ENCODE peak calls at places on chromosomes 3 and 15, in five cellular contexts. V is activated naive CD8-positive, alpha-beta T cell treated with anti-CD3 and anti-CD28 coated beads for 36 hours; O is amniotic epithelial cell; C is left ventricle myocardium inferior; T is BE2C. U is an unnamed sample.

GRCh38 chr3:50572158-50572557 is 2.8 kb downstream of the HEMK1 start:
- DNase-seq in V (peak; percentile 82), C (peak; percentile 79), T (peak; percentile 67), O (peak; percentile 47), U (peak; percentile 79)

GRCh38 chr3:134709563-134710312 is 58.9 kb upstream of the KY start:
- DNase-seq in V (no peak), T (no peak), O (peak; percentile 2), C (no peak), U (no peak)

GRCh38 chr3:193791041-193792032 is 198.3 kb downstream of the OPA1 start:
- DNase-seq in T (no peak), C (no peak), V (no peak), O (no peak), U (no peak)

GRCh38 chr15:71761649-71762048 is 48.7 kb upstream of the NR2E3 start:
- DNase-seq in O (peak; percentile 78), C (no peak), T (no peak), V (no peak), U (peak; percentile 62)

GRCh38 chr15:20645956-20646355 is 104.4 kb upstream of the GOLGA6L6 start:
- DNase-seq in V (peak; percentile 29), C (peak; percentile 25), O (no peak), T (no peak), U (peak; percentile 35)

GRCh38 chr15:44308415-44308814 is 19.9 kb downstream of the GOLM2 start:
- DNase-seq in O (no peak), C (no peak), V (peak; percentile 36), T (no peak), U (no peak)

GRCh38 chr3:157785071-157785826 is 282.0 kb upstream of the VEPH1 start:
- DNase-seq in O (peak; percentile 84), T (peak; percentile 37), V (no peak), C (no peak), U (no peak)

GRCh38 chr15:82663186-82663600 is 16.0 kb upstream of the CPEB1 start:
- DNase-seq in T (no peak), O (peak; percentile 46), V (peak; percentile 46), C (no peak), U (peak; percentile 57)

GRCh38 chr3:127546970-127547733 is 43.4 kb downstream of the TPRA1 start:
- DNase-seq in V (no peak), T (peak; percentile 40), O (no peak), C (peak; percentile 42), U (no peak)

GRCh38 chr3:130088061-130088460 is 6.4 kb downstream of the ALG1L2 start:
- DNase-seq in T (no peak), O (no peak), V (no peak), C (no peak), U (no peak)

GRCh38 chr15:39462691-39463090 is 118.2 kb upstream of the THBS1 start:
- DNase-seq in T (no peak), V (no peak), C (no peak), O (peak; percentile 27), U (no peak)

GRCh38 chr3:188788621-188789081 is 383.1 kb upstream of the TPRG1 start:
- DNase-seq in T (no peak), O (peak; percentile 99), C (no peak), V (peak; percentile 81), U (no peak)

GRCh38 chr3:53078656-53079055 is 32.8 kb upstream of the SFMBT1 start:
- DNase-seq in O (no peak), T (no peak), V (no peak), C (no peak), U (no peak)

GRCh38 chr3:171813278-171813896 is 3.1 kb upstream of the PLD1 start:
- DNase-seq in O (no peak), C (no peak), V (no peak), T (no peak), U (no peak)

GRCh38 chr3:15500107-15500724 is 21.3 kb downstream of the COLQ start:
- DNase-seq in C (no peak), V (peak; percentile 10), T (no peak), O (peak; percentile 30), U (no peak)

GRCh38 chr3:195169011-195169410 is 101.9 kb downstream of the XXYLT1 start:
- DNase-seq in C (no peak), V (no peak), T (no peak), O (no peak), U (no peak)

GRCh38 chr3:169948559-169949371 is 17.8 kb upstream of the SEC62 start:
- DNase-seq in O (no peak), V (no peak), C (no peak), T (no peak), U (no peak)

GRCh38 chr15:67101981-67102929 is 36.9 kb downstream of the SMAD3 start:
- DNase-seq in C (no peak), T (no peak), O (peak; percentile 93), V (peak; percentile 45), U (no peak)

GRCh38 chr3:152540120-152540519 is 271.4 kb downstream of the MBNL1 start:
- DNase-seq in C (no peak), V (no peak), O (no peak), T (no peak), U (no peak)

GRCh38 chr3:58158427-58159153 is 52.2 kb downstream of the DNASE1L3 start:
- DNase-seq in T (no peak), C (no peak), O (peak; percentile 48), V (no peak), U (no peak)

GRCh38 chr3:4904801-4905695 is 74.2 kb upstream of the BHLHE40 start:
- DNase-seq in V (no peak), O (peak; percentile 59), C (no peak), T (no peak), U (no peak)

GRCh38 chr3:151753846-151754245 is 20.1 kb downstream of the AADACL2 start:
- DNase-seq in O (no peak), V (no peak), T (no peak), C (no peak), U (no peak)

GRCh38 chr3:157247391-157247790 is 87.4 kb upstream of the CCNL1 start:
- DNase-seq in O (peak; percentile 24), C (no peak), V (no peak), T (no peak), U (no peak)

GRCh38 chr3:58529516-58530353 is 7.3 kb downstream of the ACOX2 start:
- DNase-seq in O (no peak), V (no peak), T (peak; percentile 37), C (no peak), U (no peak)

GRCh38 chr3:110664148-110664547 is 407.5 kb upstream of the NECTIN3 start:
- DNase-seq in V (no peak), O (no peak), C (no peak), T (no peak), U (no peak)

GRCh38 chr3:143484851-143485512 is 363.3 kb downstream of the SLC9A9 start:
- DNase-seq in T (no peak), C (no peak), O (peak; percentile 8), V (no peak), U (no peak)

GRCh38 chr15:70299931-70300858 is 202.5 kb upstream of the TLE3 start:
- DNase-seq in O (no peak), C (no peak), V (peak; percentile 82), T (no peak), U (no peak)

GRCh38 chr15:72160846-72161245 is 36.7 kb downstream of the GRAMD2A start:
- DNase-seq in O (no peak), T (no peak), V (no peak), C (no peak), U (no peak)

GRCh38 chr3:60703008-60703407 is 548.2 kb downstream of the FHIT start:
- DNase-seq in T (peak; percentile 4), C (no peak), O (no peak), V (no peak), U (no peak)

GRCh38 chr3:136161516-136161915 is 34.6 kb downstream of the MSL2 start:
- DNase-seq in O (no peak), C (no peak), T (no peak), V (no peak), U (no peak)

GRCh38 chr15:60840306-60840702 is 361.4 kb upstream of the ICE2 start:
- DNase-seq in O (peak; percentile 44), C (no peak), T (peak; percentile 12), V (no peak), U (no peak)

GRCh38 chr3:172288625-172289024 is 159.6 kb downstream of the GHSR start:
- DNase-seq in O (no peak), C (no peak), T (peak; percentile 19), V (no peak), U (no peak)

GRCh38 chr3:20462226-20462625 is 276.2 kb upstream of the SGO1 start:
- DNase-seq in T (no peak), V (no peak), C (no peak), O (peak; percentile 0), U (no peak)

U was measured in left cardiac atrium.